ENCODE peak calls at places on chromosomes 5 and 9, in five cellular contexts. One of them, this sample, is unnamed.

GRCh38 chr5:146533260-146533857 is 17.4 kb upstream of the GPR151 start:
- DNase-seq in iPS-NIHi11: peak
- DNase-seq in stomach: peak
- DNase-seq in DMS53: peak
- DNase-seq in nucleus accumbens: peak
- DNase-seq in this sample: peak

GRCh38 chr9:112112519-112112918 is 62.6 kb downstream of the SUSD1 start:
- DNase-seq in stomach: no peak
- DNase-seq in iPS-NIHi11: no peak
- DNase-seq in DMS53: peak
- DNase-seq in nucleus accumbens: no peak
- DNase-seq in this sample: no peak

GRCh38 chr5:88298425-88298824 is 29.8 kb upstream of the TMEM161B start:
- DNase-seq in stomach: no peak
- DNase-seq in nucleus accumbens: no peak
- DNase-seq in DMS53: peak
- DNase-seq in iPS-NIHi11: no peak
- DNase-seq in this sample: no peak

GRCh38 chr9:16033921-16034320 is 481.1 kb downstream of the CCDC171 start:
- DNase-seq in nucleus accumbens: no peak
- DNase-seq in stomach: no peak
- DNase-seq in DMS53: no peak
- DNase-seq in iPS-NIHi11: no peak
- DNase-seq in this sample: no peak

GRCh38 chr9:133612051-133612450 is 2.9 kb upstream of the FAM163B start:
- DNase-seq in stomach: no peak
- DNase-seq in iPS-NIHi11: no peak
- DNase-seq in nucleus accumbens: no peak
- DNase-seq in DMS53: no peak
- DNase-seq in this sample: no peak

GRCh38 chr5:136023935-136024645 is 4.7 kb upstream of the TGFBI start:
- DNase-seq in stomach: no peak
- DNase-seq in iPS-NIHi11: no peak
- DNase-seq in nucleus accumbens: no peak
- DNase-seq in DMS53: no peak
- DNase-seq in this sample: no peak

GRCh38 chr9:103942652-103943051 is 151.5 kb upstream of the SMC2 start:
- DNase-seq in nucleus accumbens: no peak
- DNase-seq in stomach: no peak
- DNase-seq in DMS53: peak
- DNase-seq in iPS-NIHi11: no peak
- DNase-seq in this sample: no peak

GRCh38 chr9:72915659-72916058 is 37.2 kb downstream of the ALDH1A1 start:
- DNase-seq in stomach: no peak
- DNase-seq in iPS-NIHi11: no peak
- DNase-seq in nucleus accumbens: no peak
- DNase-seq in DMS53: no peak
- DNase-seq in this sample: no peak

GRCh38 chr5:11319851-11320580 is 559.0 kb upstream of the DAP start:
- DNase-seq in nucleus accumbens: no peak
- DNase-seq in DMS53: peak
- DNase-seq in stomach: no peak
- DNase-seq in iPS-NIHi11: no peak
- DNase-seq in this sample: no peak

GRCh38 chr5:140322751-140323731 is 20.1 kb upstream of the PFDN1 start:
- DNase-seq in stomach: peak
- DNase-seq in nucleus accumbens: no peak
- DNase-seq in iPS-NIHi11: no peak
- DNase-seq in DMS53: peak
- DNase-seq in this sample: peak

GRCh38 chr9:76987594-76988200 is 31.8 kb upstream of the FOXB2 start:
- DNase-seq in nucleus accumbens: no peak
- DNase-seq in stomach: no peak
- DNase-seq in DMS53: peak
- DNase-seq in iPS-NIHi11: peak
- DNase-seq in this sample: peak

GRCh38 chr5:105554613-105555169 is 1992.1 kb upstream of the NUDT12 start:
- DNase-seq in nucleus accumbens: no peak
- DNase-seq in stomach: no peak
- DNase-seq in DMS53: no peak
- DNase-seq in iPS-NIHi11: no peak
- DNase-seq in this sample: no peak

GRCh38 chr9:79224672-79225433 is 346.9 kb upstream of the TLE4 start:
- DNase-seq in stomach: no peak
- DNase-seq in nucleus accumbens: no peak
- DNase-seq in iPS-NIHi11: no peak
- DNase-seq in DMS53: peak
- DNase-seq in this sample: no peak

GRCh38 chr5:159969966-159970365 is 39.0 kb upstream of the TTC1 start:
- DNase-seq in stomach: no peak
- DNase-seq in iPS-NIHi11: no peak
- DNase-seq in nucleus accumbens: no peak
- DNase-seq in DMS53: no peak
- DNase-seq in this sample: no peak

GRCh38 chr5:40655138-40655537 is 24.6 kb upstream of the PTGER4 start:
- DNase-seq in iPS-NIHi11: no peak
- DNase-seq in DMS53: no peak
- DNase-seq in stomach: no peak
- DNase-seq in nucleus accumbens: no peak
- DNase-seq in this sample: no peak

GRCh38 chr5:12772276-12772675 is 868.0 kb upstream of the CTNND2 start:
- DNase-seq in DMS53: no peak
- DNase-seq in stomach: no peak
- DNase-seq in iPS-NIHi11: no peak
- DNase-seq in nucleus accumbens: no peak
- DNase-seq in this sample: no peak